ENCODE peak calls at places on chromosome 7, in seven cellular contexts. One of them, this sample, is unnamed.

GRCh38 chr7:102279537-102280400 is 6.9 kb upstream of the SH2B2 start:
- DNase-seq in Right ventricle myocardium superior: peak; percentile 61
- DNase-seq in CD8-positive, alpha-beta T cell: peak; percentile 23
- DNase-seq in neuronal stem cell: peak; percentile 78
- DNase-seq in mammary epithelial cell: peak; percentile 15
- DNase-seq in SW480: peak; percentile 65
- DNase-seq in COR-L47: peak; percentile 49
- DNase-seq in this sample: peak; percentile 56

GRCh38 chr7:136956232-136956631 is 87.8 kb downstream of the CHRM2 start:
- DNase-seq in COR-L47: no peak
- DNase-seq in neuronal stem cell: no peak
- DNase-seq in mammary epithelial cell: no peak
- DNase-seq in SW480: no peak
- DNase-seq in CD8-positive, alpha-beta T cell: no peak
- DNase-seq in Right ventricle myocardium superior: no peak
- DNase-seq in this sample: no peak

GRCh38 chr7:119711104-119711503 is 561.9 kb upstream of the KCND2 start:
- DNase-seq in Right ventricle myocardium superior: no peak
- DNase-seq in mammary epithelial cell: no peak
- DNase-seq in CD8-positive, alpha-beta T cell: no peak
- DNase-seq in SW480: no peak
- DNase-seq in COR-L47: no peak
- DNase-seq in neuronal stem cell: no peak
- DNase-seq in this sample: no peak

GRCh38 chr7:151899513-151900360 is 22.8 kb upstream of the PRKAG2 start:
- DNase-seq in SW480: no peak
- DNase-seq in Right ventricle myocardium superior: no peak
- DNase-seq in mammary epithelial cell: no peak
- DNase-seq in COR-L47: no peak
- DNase-seq in CD8-positive, alpha-beta T cell: no peak
- DNase-seq in neuronal stem cell: no peak
- DNase-seq in this sample: no peak

GRCh38 chr7:1924185-1924817 is 254.2 kb downstream of the ELFN1 start:
- DNase-seq in Right ventricle myocardium superior: no peak
- DNase-seq in SW480: no peak
- DNase-seq in mammary epithelial cell: no peak
- DNase-seq in CD8-positive, alpha-beta T cell: no peak
- DNase-seq in COR-L47: no peak
- DNase-seq in neuronal stem cell: no peak
- DNase-seq in this sample: no peak

GRCh38 chr7:24392774-24393173 is 108.8 kb downstream of the NPY start:
- DNase-seq in CD8-positive, alpha-beta T cell: no peak
- DNase-seq in SW480: no peak
- DNase-seq in Right ventricle myocardium superior: no peak
- DNase-seq in COR-L47: no peak
- DNase-seq in neuronal stem cell: no peak
- DNase-seq in mammary epithelial cell: no peak
- DNase-seq in this sample: no peak

GRCh38 chr7:738241-738640 is 11.2 kb upstream of the PRKAR1B start:
- DNase-seq in mammary epithelial cell: no peak
- DNase-seq in neuronal stem cell: no peak
- DNase-seq in COR-L47: no peak
- DNase-seq in SW480: no peak
- DNase-seq in Right ventricle myocardium superior: no peak
- DNase-seq in CD8-positive, alpha-beta T cell: no peak
- DNase-seq in this sample: no peak

GRCh38 chr7:111835066-111835465 is 272.8 kb upstream of the IMMP2L start:
- DNase-seq in CD8-positive, alpha-beta T cell: no peak
- DNase-seq in neuronal stem cell: no peak
- DNase-seq in COR-L47: no peak
- DNase-seq in mammary epithelial cell: peak; percentile 63
- DNase-seq in Right ventricle myocardium superior: no peak
- DNase-seq in SW480: no peak
- DNase-seq in this sample: no peak

GRCh38 chr7:32154797-32155196 is 84.6 kb upstream of the PDE1C start:
- DNase-seq in Right ventricle myocardium superior: peak; percentile 84
- DNase-seq in SW480: no peak
- DNase-seq in COR-L47: no peak
- DNase-seq in neuronal stem cell: no peak
- DNase-seq in CD8-positive, alpha-beta T cell: no peak
- DNase-seq in mammary epithelial cell: no peak
- DNase-seq in this sample: no peak

GRCh38 chr7:33195264-33195663 is 65.9 kb downstream of the BBS9 start:
- DNase-seq in Right ventricle myocardium superior: no peak
- DNase-seq in CD8-positive, alpha-beta T cell: no peak
- DNase-seq in COR-L47: no peak
- DNase-seq in SW480: no peak
- DNase-seq in neuronal stem cell: no peak
- DNase-seq in mammary epithelial cell: peak; percentile 83
- DNase-seq in this sample: no peak

GRCh38 chr7:149765399-149766121 is 7.8 kb downstream of the ZNF467 start:
- DNase-seq in SW480: no peak
- DNase-seq in mammary epithelial cell: no peak
- DNase-seq in neuronal stem cell: no peak
- DNase-seq in COR-L47: no peak
- DNase-seq in Right ventricle myocardium superior: no peak
- DNase-seq in CD8-positive, alpha-beta T cell: no peak
- DNase-seq in this sample: no peak

GRCh38 chr7:133547981-133548380 is 295.1 kb downstream of the EXOC4 start:
- DNase-seq in neuronal stem cell: no peak
- DNase-seq in CD8-positive, alpha-beta T cell: no peak
- DNase-seq in SW480: no peak
- DNase-seq in mammary epithelial cell: no peak
- DNase-seq in COR-L47: no peak
- DNase-seq in Right ventricle myocardium superior: no peak
- DNase-seq in this sample: no peak

GRCh38 chr7:98870071-98870651 is 347 bp upstream of the TMEM130 start:
- DNase-seq in mammary epithelial cell: peak; percentile 34
- DNase-seq in COR-L47: peak; percentile 40
- DNase-seq in SW480: no peak
- DNase-seq in Right ventricle myocardium superior: peak; percentile 54
- DNase-seq in CD8-positive, alpha-beta T cell: no peak
- DNase-seq in neuronal stem cell: peak; percentile 52
- DNase-seq in this sample: peak; percentile 59

GRCh38 chr7:42745357-42746022 is 166.4 kb downstream of the C7orf25 start:
- DNase-seq in Right ventricle myocardium superior: peak; percentile 62
- DNase-seq in mammary epithelial cell: no peak
- DNase-seq in SW480: peak; percentile 29
- DNase-seq in CD8-positive, alpha-beta T cell: no peak
- DNase-seq in neuronal stem cell: no peak
- DNase-seq in COR-L47: no peak
- DNase-seq in this sample: no peak

GRCh38 chr7:69678794-69679103 is 80.5 kb downstream of the AUTS2 start:
- DNase-seq in neuronal stem cell: no peak
- DNase-seq in CD8-positive, alpha-beta T cell: no peak
- DNase-seq in SW480: no peak
- DNase-seq in mammary epithelial cell: no peak
- DNase-seq in Right ventricle myocardium superior: no peak
- DNase-seq in COR-L47: no peak
- DNase-seq in this sample: no peak

GRCh38 chr7:17646181-17646956 is 293.9 kb downstream of the SNX13 start:
- DNase-seq in CD8-positive, alpha-beta T cell: no peak
- DNase-seq in COR-L47: no peak
- DNase-seq in mammary epithelial cell: peak; percentile 57
- DNase-seq in SW480: peak; percentile 47
- DNase-seq in Right ventricle myocardium superior: no peak
- DNase-seq in neuronal stem cell: no peak
- DNase-seq in this sample: no peak

GRCh38 chr7:97145068-97145467 is 27.6 kb downstream of the SDHAF3 start:
- DNase-seq in neuronal stem cell: no peak
- DNase-seq in COR-L47: peak; percentile 8
- DNase-seq in mammary epithelial cell: peak; percentile 11
- DNase-seq in CD8-positive, alpha-beta T cell: no peak
- DNase-seq in SW480: peak; percentile 58
- DNase-seq in Right ventricle myocardium superior: no peak
- DNase-seq in this sample: no peak

GRCh38 chr7:42502022-42502421 is 265.0 kb upstream of the GLI3 start:
- DNase-seq in Right ventricle myocardium superior: no peak
- DNase-seq in mammary epithelial cell: peak; percentile 62
- DNase-seq in CD8-positive, alpha-beta T cell: no peak
- DNase-seq in neuronal stem cell: no peak
- DNase-seq in COR-L47: no peak
- DNase-seq in SW480: peak; percentile 24
- DNase-seq in this sample: no peak

GRCh38 chr7:73703985-73704639 is 15.4 kb downstream of the STX1A start:
- DNase-seq in neuronal stem cell: peak; percentile 88
- DNase-seq in CD8-positive, alpha-beta T cell: no peak
- DNase-seq in mammary epithelial cell: no peak
- DNase-seq in SW480: no peak
- DNase-seq in Right ventricle myocardium superior: peak; percentile 65
- DNase-seq in COR-L47: no peak
- DNase-seq in this sample: no peak

GRCh38 chr7:94823952-94824351 is 83.4 kb upstream of the PPP1R9A start:
- DNase-seq in COR-L47: no peak
- DNase-seq in neuronal stem cell: no peak
- DNase-seq in CD8-positive, alpha-beta T cell: no peak
- DNase-seq in Right ventricle myocardium superior: no peak
- DNase-seq in SW480: peak; percentile 94
- DNase-seq in mammary epithelial cell: peak; percentile 74
- DNase-seq in this sample: no peak